ENCODE peak calls at places on chromosomes 2 and 18, in seven cellular contexts. K, P, T, A, B, G and Q are unnamed samples.

GRCh38 chr2:36701391-36701795 is 4.9 kb downstream of the VIT start:
- DNase-seq in K (no peak), P (no peak), T (no peak), A (no peak), B (no peak), G (no peak), Q (no peak)

GRCh38 chr2:85753035-85753524 is 711 bp upstream of the ATOH8 start:
- DNase-seq in K (no peak), P (no peak), T (no peak), A (no peak), B (no peak), G (no peak), Q (no peak)

GRCh38 chr2:55842009-55842408 is 81.6 kb downstream of the EFEMP1 start:
- DNase-seq in K (no peak), P (no peak), T (no peak), A (no peak), B (no peak), G (peak; percentile 92), Q (no peak)

GRCh38 chr2:147998203-147998602 is 22.3 kb downstream of the ORC4 start:
- DNase-seq in K (no peak), P (no peak), T (no peak), A (no peak), B (no peak), G (no peak), Q (no peak)

GRCh38 chr2:43276962-43277383 is 50.6 kb upstream of the ZFP36L2 start:
- DNase-seq in K (peak; percentile 43), P (no peak), T (peak; percentile 54), A (no peak), B (peak; percentile 73), G (no peak), Q (no peak)

GRCh38 chr2:187541086-187542085 is 12.8 kb downstream of the TFPI start:
- DNase-seq in K (peak; percentile 71), P (peak; percentile 28), T (no peak), A (no peak), B (no peak), G (peak; percentile 96), Q (no peak)

GRCh38 chr2:151268085-151268484 is 6.4 kb upstream of the RBM43 start:
- DNase-seq in K (no peak), P (no peak), T (no peak), A (no peak), B (no peak), G (no peak), Q (no peak)

GRCh38 chr2:81648370-81648769 is 1343.8 kb upstream of the LRRTM1 start:
- DNase-seq in K (no peak), P (no peak), T (no peak), A (no peak), B (no peak), G (no peak), Q (no peak)

GRCh38 chr2:35973132-35973736 is 382.3 kb upstream of the CRIM1 start:
- DNase-seq in K (peak; percentile 7), P (no peak), T (no peak), A (no peak), B (no peak), G (peak; percentile 51), Q (no peak)

GRCh38 chr2:165277295-165277694 is 38.1 kb downstream of the SCN2A start:
- DNase-seq in K (no peak), P (no peak), T (no peak), A (no peak), B (no peak), G (no peak), Q (no peak)

GRCh38 chr2:15243762-15244161 is 317.4 kb downstream of the NBAS start:
- DNase-seq in K (peak; percentile 35), P (no peak), T (peak; percentile 68), A (no peak), B (peak; percentile 3), G (peak; percentile 17), Q (no peak)

GRCh38 chr18:79402977-79403722 is 7.4 kb downstream of the NFATC1 start:
- DNase-seq in K (no peak), P (no peak), T (no peak), A (peak; percentile 42), B (no peak), G (no peak), Q (peak; percentile 28)

GRCh38 chr2:124996406-124996805 is 971.3 kb downstream of the CNTNAP5 start:
- DNase-seq in K (no peak), P (no peak), T (no peak), A (no peak), B (no peak), G (no peak), Q (no peak)

GRCh38 chr2:121360566-121361300 is 75.7 kb upstream of the TFCP2L1 start:
- DNase-seq in K (peak; percentile 69), P (no peak), T (no peak), A (no peak), B (no peak), G (peak; percentile 21), Q (no peak)

GRCh38 chr2:9097239-9097638 is 93.8 kb upstream of the MBOAT2 start:
- DNase-seq in K (no peak), P (no peak), T (no peak), A (no peak), B (no peak), G (no peak), Q (no peak)

GRCh38 chr2:133789743-133790142 is 221.5 kb upstream of the NCKAP5 start:
- DNase-seq in K (no peak), P (no peak), T (no peak), A (no peak), B (no peak), G (no peak), Q (no peak)

GRCh38 chr2:72515696-72516095 is 310.1 kb downstream of the EXOC6B start:
- DNase-seq in K (no peak), P (no peak), T (no peak), A (no peak), B (no peak), G (no peak), Q (peak; percentile 9)

GRCh38 chr2:217622205-217622621 is 380.6 kb downstream of the TNS1 start:
- DNase-seq in K (no peak), P (no peak), T (peak; percentile 88), A (no peak), B (peak; percentile 77), G (peak; percentile 7), Q (no peak)

GRCh38 chr2:227615906-227616305 is 1.3 kb upstream of the SCYGR3 start:
- DNase-seq in K (no peak), P (no peak), T (no peak), A (no peak), B (no peak), G (no peak), Q (no peak)

GRCh38 chr2:201580486-201580885 is 62.8 kb downstream of the TMEM237 start:
- DNase-seq in K (no peak), P (no peak), T (no peak), A (no peak), B (no peak), G (peak; percentile 36), Q (no peak)

GRCh38 chr2:53442783-53443182 is 324.8 kb upstream of the CHAC2 start:
- DNase-seq in K (no peak), P (no peak), T (peak; percentile 31), A (no peak), B (no peak), G (peak; percentile 20), Q (no peak)

GRCh38 chr18:2856499-2856898 is 9.7 kb downstream of the EMILIN2 start:
- DNase-seq in K (no peak), P (no peak), T (no peak), A (no peak), B (no peak), G (no peak), Q (no peak)

GRCh38 chr18:28113271-28114023 is 63.5 kb downstream of the CDH2 start:
- DNase-seq in K (no peak), P (no peak), T (no peak), A (no peak), B (no peak), G (no peak), Q (no peak)

GRCh38 chr2:112979731-112980130 is 1.9 kb downstream of the IL36G start:
- DNase-seq in K (no peak), P (no peak), T (no peak), A (no peak), B (no peak), G (no peak), Q (no peak)

GRCh38 chr18:47594621-47595086 is 335.8 kb downstream of the SMAD2 start:
- DNase-seq in K (no peak), P (no peak), T (no peak), A (no peak), B (no peak), G (no peak), Q (no peak)

GRCh38 chr2:26692814-26693286 is 328 bp downstream of the KCNK3 start:
- DNase-seq in K (no peak), P (no peak), T (no peak), A (no peak), B (no peak), G (peak; percentile 25), Q (no peak)

GRCh38 chr18:60649107-60649506 is 276.5 kb upstream of the MC4R start:
- DNase-seq in K (no peak), P (no peak), T (peak; percentile 84), A (no peak), B (peak; percentile 29), G (no peak), Q (no peak)

GRCh38 chr2:199443589-199444130 is 14.1 kb downstream of the SATB2 start:
- DNase-seq in K (no peak), P (no peak), T (no peak), A (no peak), B (no peak), G (no peak), Q (no peak)

GRCh38 chr2:135168119-135168872 is 116.2 kb downstream of the RAB3GAP1 start:
- DNase-seq in K (no peak), P (no peak), T (no peak), A (no peak), B (no peak), G (peak; percentile 35), Q (no peak)

GRCh38 chr2:36708119-36708741 is 11.7 kb downstream of the VIT start:
- DNase-seq in K (no peak), P (peak; percentile 68), T (no peak), A (no peak), B (no peak), G (no peak), Q (no peak)

GRCh38 chr2:30772021-30772705 is 35.1 kb downstream of the CAPN13 start:
- DNase-seq in K (no peak), P (no peak), T (no peak), A (no peak), B (no peak), G (no peak), Q (no peak)

GRCh38 chr2:134917958-134918517 is 584 bp upstream of the CCNT2 start:
- DNase-seq in K (no peak), P (peak; percentile 96), T (peak; percentile 96), A (peak; percentile 92), B (peak; percentile 94), G (no peak), Q (no peak)

GRCh38 chr2:235514627-235515363 is 21.0 kb downstream of the AGAP1 start:
- DNase-seq in K (no peak), P (no peak), T (no peak), A (no peak), B (no peak), G (no peak), Q (no peak)

GRCh38 chr18:30487962-30488361 is 554.6 kb downstream of the DSC3 start:
- DNase-seq in K (no peak), P (no peak), T (no peak), A (no peak), B (no peak), G (no peak), Q (no peak)